ENCODE peak calls at places on chromosomes 12 and 14, in eight cellular contexts. L is NCI-H1105 treated with DMSO at 0.1 percent for 48 hours; Q is T-helper 17 cell; X is naive thymus-derived CD8-positive, alpha-beta T cell; B is HCT116; R is CD4-positive, alpha-beta memory T cell; S is activated T-helper 1 cell treated with Interleukin-2 at 50 U/mL for 16 hours; J is iPS DF 6.9. F is an unnamed sample.
A peak's percentile ranks its signal among the peaks of the same experiment; 100 is the strongest.

GRCh38 chr14:93729993-93730392 is 58.3 kb downstream of the PRIMA1 start:
- DNase-seq in L (no peak), Q (no peak), X (no peak), B (peak; percentile 67), R (no peak), S (no peak), J (no peak), F (no peak)

GRCh38 chr12:92987362-92987761 is 58.3 kb upstream of the EEA1 start:
- DNase-seq in L (peak; percentile 80), Q (no peak), X (no peak), B (peak; percentile 42), R (peak; percentile 58), S (no peak), J (no peak), F (peak; percentile 79)

GRCh38 chr14:60760648-60761364 is 26.2 kb downstream of the MNAT1 start:
- DNase-seq in L (peak; percentile 97), Q (no peak), X (no peak), B (peak; percentile 71), R (no peak), S (no peak), J (peak; percentile 68), F (peak; percentile 74)

GRCh38 chr12:132511516-132512196 is 21.7 kb downstream of the FBRSL1 start:
- DNase-seq in L (no peak), Q (no peak), X (no peak), B (no peak), R (no peak), S (no peak), J (no peak), F (no peak)

GRCh38 chr12:66352197-66352596 is 49.9 kb downstream of the HELB start:
- DNase-seq in L (no peak), Q (no peak), X (no peak), B (peak; percentile 19), R (no peak), S (no peak), J (peak; percentile 67), F (peak; percentile 7)

GRCh38 chr12:22935090-22935489 is 310.1 kb downstream of the ETNK1 start:
- DNase-seq in L (no peak), Q (no peak), X (no peak), B (no peak), R (no peak), S (no peak), J (no peak), F (no peak)

GRCh38 chr12:27340971-27341370 is 8.3 kb downstream of the BMAL2 start:
- DNase-seq in L (no peak), Q (no peak), X (no peak), B (no peak), R (no peak), S (no peak), J (no peak), F (no peak)

GRCh38 chr12:24754690-24755638 is 193.9 kb downstream of the BCAT1 start:
- DNase-seq in L (no peak), Q (no peak), X (no peak), B (no peak), R (no peak), S (no peak), J (no peak), F (no peak)

GRCh38 chr12:42698213-42698612 is 108.7 kb upstream of the PRICKLE1 start:
- DNase-seq in L (no peak), Q (no peak), X (no peak), B (no peak), R (no peak), S (no peak), J (no peak), F (no peak)

GRCh38 chr14:64692597-64693350 is 11.4 kb upstream of the PLEKHG3 start:
- DNase-seq in L (no peak), Q (no peak), X (no peak), B (no peak), R (no peak), S (no peak), J (no peak), F (no peak)

GRCh38 chr12:88227263-88227662 is 85.2 kb downstream of the TMTC3 start:
- DNase-seq in L (no peak), Q (no peak), X (no peak), B (no peak), R (no peak), S (no peak), J (no peak), F (no peak)

GRCh38 chr12:114265036-114265435 is 140.9 kb downstream of the TBX5 start:
- DNase-seq in L (no peak), Q (no peak), X (no peak), B (no peak), R (no peak), S (no peak), J (no peak), F (no peak)

F was measured in NCI-H510A treated with DMSO at 0.1 percent for 48 hours.